ENCODE peak calls at places on chromosomes 1 and 21, in six cellular contexts. C is HepG2, V is K562, L is GM12878, R is WTC11, F is H1. S is an unnamed sample.

GRCh38 chr1:8016244-8017241 is 9.6 kb downstream of the ERRFI1 start:
- DNase-seq in C (no peak), F (no peak), R (no peak), V (no peak), L (no peak), S (no peak)

GRCh38 chr21:24844672-24845071 is 762.6 kb downstream of the MRPL39 start:
- DNase-seq in F (no peak), C (no peak), L (no peak), R (no peak), V (no peak), S (no peak)

GRCh38 chr1:17437260-17438175 is 2.0 kb downstream of the RCC2 start:
- DNase-seq in V (peak), C (no peak), R (peak), L (no peak), F (no peak), S (peak)

GRCh38 chr1:56576880-56577858 is 2.2 kb downstream of the PLPP3 start:
- DNase-seq in R (no peak), F (no peak), C (peak), L (no peak), V (no peak), S (peak)

GRCh38 chr1:102100666-102101065 is 103.9 kb upstream of the OLFM3 start:
- DNase-seq in R (no peak), F (no peak), C (no peak), L (no peak), V (no peak), S (peak)

GRCh38 chr1:100699744-100700143 is 19.8 kb upstream of the VCAM1 start:
- DNase-seq in C (no peak), L (no peak), R (no peak), F (no peak), V (no peak), S (no peak)

GRCh38 chr1:39745016-39745670 is 6.5 kb downstream of the PPIE start:
- DNase-seq in V (no peak), R (no peak), F (no peak), C (no peak), L (no peak), S (no peak)

GRCh38 chr1:20266141-20266540 is 24.5 kb upstream of the VWA5B1 start:
- DNase-seq in V (no peak), F (no peak), C (no peak), L (no peak), R (no peak), S (no peak)

GRCh38 chr21:31566611-31567010 is 92.9 kb upstream of the SOD1 start:
- DNase-seq in V (no peak), F (no peak), L (no peak), C (no peak), R (no peak), S (peak)

GRCh38 chr1:234315091-234315541 is 58.1 kb upstream of the COA6 start:
- DNase-seq in L (no peak), F (no peak), V (no peak), C (peak), R (no peak), S (no peak)

GRCh38 chr1:164707868-164708331 is 148.9 kb downstream of the PBX1 start:
- DNase-seq in R (no peak), F (no peak), L (no peak), V (no peak), C (no peak), S (no peak)

GRCh38 chr1:177132141-177132540 is 32.4 kb downstream of the ASTN1 start:
- DNase-seq in F (no peak), R (no peak), C (no peak), L (no peak), V (no peak), S (no peak)

GRCh38 chr1:166902279-166902678 is 26.2 kb upstream of the TADA1 start:
- DNase-seq in V (no peak), R (no peak), C (no peak), F (no peak), L (no peak), S (no peak)

GRCh38 chr1:46653405-46653853 is 14.7 kb downstream of the ATPAF1 start:
- DNase-seq in R (no peak), V (no peak), L (no peak), C (no peak), F (no peak), S (no peak)

GRCh38 chr1:8554956-8555534 is 237.1 kb downstream of the SLC45A1 start:
- DNase-seq in L (no peak), R (no peak), V (no peak), C (no peak), F (no peak), S (no peak)

GRCh38 chr1:236692128-236692527 is 5.8 kb downstream of the ACTN2 start:
- DNase-seq in C (no peak), L (no peak), F (no peak), R (no peak), V (no peak), S (no peak)

GRCh38 chr1:232952514-232953175 is 2.2 kb downstream of the NTPCR start:
- DNase-seq in F (peak), R (peak), C (peak), L (peak), V (peak), S (peak)

GRCh38 chr1:160171352-160171751 is 19.0 kb upstream of the CASQ1 start:
- DNase-seq in R (no peak), L (no peak), C (no peak), V (no peak), F (no peak), S (no peak)

GRCh38 chr1:24964811-24965570 is 34.9 kb upstream of the RUNX3 start:
- DNase-seq in C (no peak), L (peak), R (no peak), F (no peak), V (no peak), S (no peak)

GRCh38 chr1:201192478-201192804 is 1.8 kb downstream of the IGFN1 start:
- DNase-seq in C (no peak), L (no peak), R (no peak), F (no peak), V (no peak), S (no peak)

GRCh38 chr1:53334781-53335180 is 6.9 kb upstream of the LRP8 start:
- DNase-seq in F (no peak), R (no peak), L (no peak), V (no peak), C (no peak), S (no peak)

GRCh38 chr1:53125623-53126360 is 16.6 kb downstream of the SLC1A7 start:
- DNase-seq in F (no peak), R (no peak), C (no peak), L (no peak), V (no peak), S (no peak)

GRCh38 chr21:14523234-14523633 is 22.9 kb downstream of the SAMSN1 start:
- DNase-seq in R (no peak), L (no peak), C (no peak), F (no peak), V (no peak), S (no peak)

GRCh38 chr1:43530483-43531452 is at the start of gene PTPRF:
- DNase-seq in C (no peak), R (peak), V (peak), L (no peak), F (no peak), S (peak)

GRCh38 chr1:36572906-36573305 is 90.2 kb upstream of the CSF3R start:
- DNase-seq in R (no peak), L (no peak), V (peak), F (no peak), C (no peak), S (no peak)

GRCh38 chr1:26020390-26020789 is 1.2 kb upstream of the EXTL1 start:
- DNase-seq in L (no peak), V (no peak), R (no peak), F (no peak), C (no peak), S (no peak)

GRCh38 chr1:99756598-99756997 is 9.8 kb downstream of the FRRS1 start:
- DNase-seq in L (no peak), V (no peak), F (no peak), R (no peak), C (no peak), S (no peak)

GRCh38 chr1:169371400-169371799 is 3.4 kb downstream of the BLZF1 start:
- DNase-seq in V (peak), L (no peak), C (no peak), R (no peak), F (no peak), S (no peak)

GRCh38 chr1:226654046-226654445 is 85.0 kb downstream of the ITPKB start:
- DNase-seq in V (no peak), L (no peak), R (peak), F (peak), C (peak), S (peak)

GRCh38 chr1:201276891-201277290 is 6.4 kb upstream of the PKP1 start:
- DNase-seq in F (no peak), C (no peak), V (no peak), L (no peak), R (no peak), S (no peak)

GRCh38 chr1:242605521-242605920 is 81.0 kb upstream of the PLD5 start:
- DNase-seq in L (no peak), V (no peak), F (no peak), R (no peak), C (no peak), S (no peak)

GRCh38 chr1:155909894-155910293 is 1.3 kb downstream of the RIT1 start:
- DNase-seq in F (no peak), C (no peak), V (no peak), L (no peak), R (no peak), S (no peak)

DNA sequence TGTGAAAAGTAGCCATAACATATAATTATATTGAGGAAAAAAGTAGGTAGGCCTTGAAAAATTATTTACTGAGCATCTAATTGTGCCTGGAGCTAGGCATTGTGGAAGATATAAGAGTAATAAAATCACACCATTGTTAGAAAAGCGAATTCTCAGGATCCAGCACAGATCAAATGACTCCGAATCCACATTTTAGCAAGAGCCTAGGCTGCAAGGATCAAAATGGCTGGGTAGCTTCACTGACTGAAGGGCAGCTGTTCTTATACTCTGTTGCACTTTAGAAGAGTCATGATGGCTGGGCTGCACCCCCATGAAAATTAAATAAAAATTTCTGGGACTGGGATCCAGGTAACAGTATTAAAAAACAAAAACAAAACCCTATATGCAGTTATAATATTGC is 67.6 kb upstream of the HMCN1 start:
- DNase-seq in R (no peak), C (no peak), F (no peak), V (no peak), L (no peak), S (peak)
- TF ChIP-seq CREB1 in R (no peak), C (no peak), F (no peak), V (no peak), L (no peak), S (no peak)

DNA sequence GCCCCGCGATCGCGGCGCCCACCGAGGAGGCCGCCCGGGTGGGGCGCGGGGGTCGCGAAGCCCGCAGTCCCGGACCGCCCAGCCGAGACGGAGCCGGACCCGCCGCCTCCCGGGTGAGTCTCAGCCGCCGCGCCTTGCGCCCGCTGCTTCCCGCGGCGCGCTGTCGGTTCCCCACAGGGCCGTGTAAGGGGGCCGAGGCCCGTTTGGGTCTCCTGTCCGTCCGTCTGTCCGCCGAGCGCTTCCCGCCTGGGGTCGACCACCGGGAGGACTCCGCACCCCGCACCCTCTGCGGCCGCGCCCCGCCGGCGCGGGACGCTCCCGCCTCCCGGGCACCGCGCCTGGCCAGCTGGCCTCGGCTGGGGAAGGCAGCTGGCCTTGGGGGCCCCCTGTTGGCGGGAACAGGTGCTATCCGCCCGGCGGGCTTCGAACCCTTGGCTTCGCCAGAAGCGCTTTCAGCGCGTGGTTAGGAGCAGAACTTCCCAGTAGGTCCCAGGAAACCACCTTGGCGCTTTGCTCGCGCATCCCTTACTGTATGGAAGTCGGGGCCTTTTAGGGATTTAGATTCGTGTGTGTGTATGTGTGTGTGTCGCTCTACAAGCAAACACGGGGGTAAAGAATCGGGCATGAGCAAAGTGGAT is 414 bp downstream of the TMEM51 start:
- DNase-seq in F (no peak), C (no peak), V (peak), R (peak), L (no peak), S (peak)
- TF ChIP-seq CREB1 in F (no peak), C (no peak), V (no peak), R (no peak), L (no peak), S (peak)

DNA sequence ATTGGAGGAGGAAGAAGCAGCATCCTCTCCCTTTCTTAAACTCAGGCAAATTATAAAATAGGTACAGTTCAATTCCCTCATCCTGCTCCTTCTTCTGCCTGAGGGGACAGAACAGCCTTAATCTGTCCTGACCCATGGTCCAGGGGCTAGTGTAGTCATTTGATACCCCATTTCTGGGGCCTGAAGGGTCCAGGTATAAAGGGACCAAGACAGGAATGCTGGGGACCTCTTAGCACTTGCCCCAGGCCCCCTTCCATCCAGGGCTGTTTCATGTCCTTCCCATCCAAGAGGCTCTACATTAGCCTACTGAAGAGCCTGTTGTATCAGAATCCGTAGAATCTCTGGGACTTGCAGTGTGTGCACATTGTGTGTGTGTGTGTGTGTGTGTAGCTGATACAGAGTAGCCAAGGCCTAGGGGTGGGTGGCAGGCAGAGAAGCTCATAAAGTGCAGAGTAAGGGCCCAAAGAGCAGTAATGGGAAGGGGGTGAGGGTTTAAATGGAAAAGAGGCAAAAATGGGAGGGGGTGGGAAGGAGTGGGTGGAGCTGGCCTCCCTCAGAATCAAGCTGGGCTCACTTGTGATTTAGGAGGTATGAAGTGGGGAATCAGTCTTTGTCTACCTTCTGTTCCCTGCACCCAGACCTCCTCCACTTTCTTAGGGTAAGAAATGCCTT is 32.4 kb downstream of the RUNX1 start:
- DNase-seq in F (no peak), C (no peak), L (no peak), V (no peak), R (no peak), S (no peak)
- TF ChIP-seq CREB1 in F (no peak), C (no peak), L (no peak), V (no peak), R (no peak), S (no peak)

DNA sequence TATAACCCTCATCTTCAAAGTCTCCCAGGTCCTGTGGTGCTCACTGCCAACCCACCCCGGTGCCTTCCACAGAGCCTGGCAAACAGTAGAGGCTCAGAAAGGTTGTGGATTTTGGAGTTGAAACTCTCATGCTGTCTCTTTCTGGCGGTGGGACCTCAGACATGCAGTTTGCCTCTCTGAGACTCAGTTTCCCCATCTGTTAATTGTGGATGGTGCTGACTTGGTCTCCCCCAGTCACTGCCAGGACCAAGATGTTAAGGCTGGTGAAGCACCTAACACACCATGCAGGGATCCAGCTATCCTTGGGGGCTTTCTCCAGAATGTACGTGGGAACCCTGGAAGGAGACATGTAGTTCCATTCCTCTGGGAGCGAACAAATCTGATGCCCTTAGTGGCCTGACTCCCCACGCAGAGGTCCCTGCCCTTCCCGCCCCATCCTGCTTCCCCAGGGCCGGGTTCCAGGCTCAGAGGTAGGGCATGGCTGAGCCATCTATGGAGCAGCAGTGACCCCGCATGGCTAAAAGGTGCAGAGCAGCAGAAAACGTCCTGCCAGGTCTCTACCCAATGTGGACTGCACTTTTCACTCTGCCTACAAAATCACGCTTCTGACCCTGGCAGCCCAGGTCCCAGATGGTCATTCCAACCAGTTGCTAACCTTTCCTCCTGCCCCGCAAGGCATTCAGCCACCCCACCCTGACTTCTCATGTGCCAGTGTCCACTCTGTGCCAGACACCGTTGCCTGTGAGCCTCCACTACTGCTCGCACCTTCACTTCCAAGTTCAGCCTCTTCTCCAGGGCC is 9.2 kb upstream of the TTC22 start:
- DNase-seq in L (no peak), F (no peak), V (peak), R (peak), C (peak), S (peak)
- TF ChIP-seq CREB1 in L (no peak), F (no peak), V (no peak), R (no peak), C (no peak), S (no peak)

DNA sequence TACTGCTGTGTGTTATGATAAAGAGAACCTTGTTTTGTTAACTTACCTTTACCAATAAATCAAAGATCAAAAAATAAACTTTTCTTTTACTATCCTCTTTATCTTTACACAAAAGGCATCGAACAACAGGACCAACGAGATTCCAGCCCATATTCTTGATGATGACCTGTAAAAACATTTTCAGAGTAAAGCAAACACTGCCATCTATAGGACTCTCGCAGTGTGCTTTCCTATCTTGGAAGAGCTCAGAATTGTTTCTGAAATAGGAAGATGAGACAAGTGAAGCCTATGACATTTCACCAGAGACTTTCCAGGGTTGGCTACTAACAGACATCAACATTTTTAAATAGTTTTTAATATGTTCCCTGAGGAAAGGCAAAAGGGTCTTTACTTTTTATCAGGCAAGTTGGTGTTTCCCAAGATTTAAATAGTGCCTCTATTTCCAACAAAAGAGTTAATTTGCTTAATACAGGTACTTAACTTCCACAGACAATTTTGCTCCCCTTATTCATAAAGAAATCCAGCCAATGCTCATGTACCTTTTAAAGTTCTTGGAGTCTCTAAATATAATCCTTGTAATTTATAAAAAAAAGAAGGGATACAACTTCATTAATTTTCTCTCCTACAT is 7.3 kb downstream of the GLMN start:
- DNase-seq in C (peak), F (no peak), R (no peak), L (no peak), V (peak), S (peak)
- TF ChIP-seq CREB1 in C (no peak), F (no peak), R (no peak), L (no peak), V (no peak), S (no peak)

DNA sequence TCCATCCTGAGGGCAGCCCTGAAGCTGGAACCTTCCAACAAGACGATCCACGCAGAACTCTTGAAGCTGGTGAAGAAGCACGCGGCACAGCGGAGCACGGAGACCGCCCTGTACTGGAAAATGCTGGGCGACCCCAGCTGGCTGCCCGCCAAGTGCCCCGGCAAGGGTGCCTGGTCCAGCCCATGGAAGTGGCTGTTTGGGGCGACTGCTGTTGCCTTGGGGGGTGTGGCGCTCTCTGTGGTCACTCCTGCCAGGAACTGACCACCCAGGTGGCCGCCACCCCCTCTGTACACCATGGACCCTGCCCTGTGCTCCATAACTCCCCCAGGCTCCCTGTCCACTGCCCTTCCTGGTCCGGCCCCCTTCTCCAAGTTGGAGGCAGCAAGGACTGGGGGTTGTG is 90.8 kb downstream of the PPP1R12B start:
- DNase-seq in R (no peak), C (no peak), L (no peak), F (no peak), V (no peak), S (no peak)
- TF ChIP-seq CREB1 in R (no peak), C (no peak), L (no peak), F (no peak), V (no peak), S (no peak)

GRCh38 chr1:6040859-6041415 is 4.8 kb upstream of the KCNAB2 start:
- DNase-seq in V (no peak), C (no peak), F (no peak), L (no peak), R (no peak), S (no peak)
- TF ChIP-seq CREB1 in V (no peak), C (no peak), F (no peak), L (no peak), R (no peak), S (no peak)

GRCh38 chr1:5721634-5722215 is 270.5 kb downstream of the NPHP4 start:
- DNase-seq in L (no peak), V (peak), R (no peak), F (no peak), C (no peak), S (no peak)
- TF ChIP-seq CREB1 in L (no peak), V (no peak), R (no peak), F (no peak), C (no peak), S (no peak)

GRCh38 chr21:44515359-44516165 is 24.4 kb downstream of the KRTAP10-1 start:
- DNase-seq in L (no peak), R (no peak), F (no peak), V (no peak), C (no peak), S (no peak)
- TF ChIP-seq CREB1 in L (no peak), R (no peak), F (no peak), V (no peak), C (no peak), S (no peak)

GRCh38 chr1:79109445-79109844 is 102.9 kb upstream of the ADGRL4 start:
- DNase-seq in V (no peak), R (no peak), C (no peak), F (no peak), L (no peak), S (no peak)
- TF ChIP-seq CREB1 in V (no peak), R (no peak), C (no peak), F (no peak), L (no peak), S (no peak)

S was measured in GM23338.